ENCODE peak calls at places on chromosomes 11 and 22, in five cellular contexts. One of them, this sample, is unnamed.

GRCh38 chr11:114738954-114739353 is 60.6 kb downstream of the NXPE2 start:
- DNase-seq in H7: peak
- DNase-seq in glutamatergic neuron: peak
- DNase-seq in activated CD4-positive, alpha-beta T cell treated with anti-CD3 and anti-CD28 coated beads for 4 hours: no peak
- DNase-seq in activated T-cell treated with anti-CD3 and anti-CD28 coated beads for 4 hours: no peak
- DNase-seq in this sample: no peak

GRCh38 chr11:70522613-70523311 is 124.4 kb downstream of the CTTN start:
- DNase-seq in H7: peak
- DNase-seq in activated T-cell treated with anti-CD3 and anti-CD28 coated beads for 4 hours: no peak
- DNase-seq in activated CD4-positive, alpha-beta T cell treated with anti-CD3 and anti-CD28 coated beads for 4 hours: no peak
- DNase-seq in glutamatergic neuron: no peak
- DNase-seq in this sample: no peak

GRCh38 chr22:34966980-34967379 is 99.0 kb upstream of the ISX start:
- DNase-seq in glutamatergic neuron: no peak
- DNase-seq in H7: no peak
- DNase-seq in activated CD4-positive, alpha-beta T cell treated with anti-CD3 and anti-CD28 coated beads for 4 hours: no peak
- DNase-seq in activated T-cell treated with anti-CD3 and anti-CD28 coated beads for 4 hours: no peak
- DNase-seq in this sample: no peak

GRCh38 chr22:33832558-33833151 is 87.6 kb downstream of the LARGE1 start:
- DNase-seq in glutamatergic neuron: no peak
- DNase-seq in activated T-cell treated with anti-CD3 and anti-CD28 coated beads for 4 hours: no peak
- DNase-seq in activated CD4-positive, alpha-beta T cell treated with anti-CD3 and anti-CD28 coated beads for 4 hours: no peak
- DNase-seq in H7: no peak
- DNase-seq in this sample: no peak

GRCh38 chr22:45995405-45996101 is 18.6 kb upstream of the WNT7B start:
- DNase-seq in glutamatergic neuron: peak
- DNase-seq in H7: no peak
- DNase-seq in activated CD4-positive, alpha-beta T cell treated with anti-CD3 and anti-CD28 coated beads for 4 hours: no peak
- DNase-seq in activated T-cell treated with anti-CD3 and anti-CD28 coated beads for 4 hours: no peak
- DNase-seq in this sample: no peak

GRCh38 chr22:23264610-23265388 is 84.5 kb downstream of the BCR start:
- DNase-seq in activated CD4-positive, alpha-beta T cell treated with anti-CD3 and anti-CD28 coated beads for 4 hours: no peak
- DNase-seq in glutamatergic neuron: no peak
- DNase-seq in H7: no peak
- DNase-seq in activated T-cell treated with anti-CD3 and anti-CD28 coated beads for 4 hours: no peak
- DNase-seq in this sample: no peak

GRCh38 chr11:35293034-35293433 is 126.3 kb downstream of the SLC1A2 start:
- DNase-seq in activated CD4-positive, alpha-beta T cell treated with anti-CD3 and anti-CD28 coated beads for 4 hours: no peak
- DNase-seq in H7: no peak
- DNase-seq in activated T-cell treated with anti-CD3 and anti-CD28 coated beads for 4 hours: no peak
- DNase-seq in glutamatergic neuron: no peak
- DNase-seq in this sample: no peak

GRCh38 chr22:39240841-39241631 is 3.7 kb downstream of the PDGFB start:
- DNase-seq in H7: peak
- DNase-seq in activated T-cell treated with anti-CD3 and anti-CD28 coated beads for 4 hours: no peak
- DNase-seq in activated CD4-positive, alpha-beta T cell treated with anti-CD3 and anti-CD28 coated beads for 4 hours: peak
- DNase-seq in glutamatergic neuron: peak
- DNase-seq in this sample: peak

GRCh38 chr11:20119315-20119714 is 41.0 kb downstream of the DBX1 start:
- DNase-seq in H7: no peak
- DNase-seq in activated CD4-positive, alpha-beta T cell treated with anti-CD3 and anti-CD28 coated beads for 4 hours: no peak
- DNase-seq in glutamatergic neuron: no peak
- DNase-seq in activated T-cell treated with anti-CD3 and anti-CD28 coated beads for 4 hours: no peak
- DNase-seq in this sample: no peak

GRCh38 chr11:1880746-1881441 is 10.8 kb downstream of the PRR33 start:
- DNase-seq in glutamatergic neuron: no peak
- DNase-seq in activated CD4-positive, alpha-beta T cell treated with anti-CD3 and anti-CD28 coated beads for 4 hours: no peak
- DNase-seq in activated T-cell treated with anti-CD3 and anti-CD28 coated beads for 4 hours: no peak
- DNase-seq in H7: peak
- DNase-seq in this sample: no peak

GRCh38 chr11:20337526-20338154 is 25.9 kb upstream of the HTATIP2 start:
- DNase-seq in activated T-cell treated with anti-CD3 and anti-CD28 coated beads for 4 hours: no peak
- DNase-seq in H7: peak
- DNase-seq in activated CD4-positive, alpha-beta T cell treated with anti-CD3 and anti-CD28 coated beads for 4 hours: no peak
- DNase-seq in glutamatergic neuron: peak
- DNase-seq in this sample: no peak

GRCh38 chr11:67648140-67648795 is 2.3 kb downstream of the ACY3 start:
- DNase-seq in glutamatergic neuron: no peak
- DNase-seq in H7: peak
- DNase-seq in activated CD4-positive, alpha-beta T cell treated with anti-CD3 and anti-CD28 coated beads for 4 hours: peak
- DNase-seq in activated T-cell treated with anti-CD3 and anti-CD28 coated beads for 4 hours: no peak
- DNase-seq in this sample: peak

GRCh38 chr11:115678942-115679341 is 174.7 kb upstream of the CADM1 start:
- DNase-seq in H7: peak
- DNase-seq in activated T-cell treated with anti-CD3 and anti-CD28 coated beads for 4 hours: no peak
- DNase-seq in glutamatergic neuron: no peak
- DNase-seq in activated CD4-positive, alpha-beta T cell treated with anti-CD3 and anti-CD28 coated beads for 4 hours: no peak
- DNase-seq in this sample: no peak

GRCh38 chr22:23856721-23857605 is 712 bp upstream of the SLC2A11 start:
- DNase-seq in H7: peak
- DNase-seq in glutamatergic neuron: peak
- DNase-seq in activated CD4-positive, alpha-beta T cell treated with anti-CD3 and anti-CD28 coated beads for 4 hours: no peak
- DNase-seq in activated T-cell treated with anti-CD3 and anti-CD28 coated beads for 4 hours: no peak
- DNase-seq in this sample: no peak

GRCh38 chr22:50089231-50090140 is at the start of gene MOV10L1:
- DNase-seq in H7: peak
- DNase-seq in activated CD4-positive, alpha-beta T cell treated with anti-CD3 and anti-CD28 coated beads for 4 hours: no peak
- DNase-seq in activated T-cell treated with anti-CD3 and anti-CD28 coated beads for 4 hours: no peak
- DNase-seq in glutamatergic neuron: peak
- DNase-seq in this sample: no peak

GRCh38 chr11:102513869-102514268 is 16.7 kb downstream of the MMP7 start:
- DNase-seq in glutamatergic neuron: no peak
- DNase-seq in activated T-cell treated with anti-CD3 and anti-CD28 coated beads for 4 hours: no peak
- DNase-seq in H7: no peak
- DNase-seq in activated CD4-positive, alpha-beta T cell treated with anti-CD3 and anti-CD28 coated beads for 4 hours: no peak
- DNase-seq in this sample: no peak

GRCh38 chr11:132234878-132235277 is 864.5 kb downstream of the NTM start:
- DNase-seq in activated CD4-positive, alpha-beta T cell treated with anti-CD3 and anti-CD28 coated beads for 4 hours: no peak
- DNase-seq in H7: no peak
- DNase-seq in activated T-cell treated with anti-CD3 and anti-CD28 coated beads for 4 hours: no peak
- DNase-seq in glutamatergic neuron: no peak
- DNase-seq in this sample: no peak

GRCh38 chr11:128289048-128289447 is 298.3 kb downstream of the ETS1 start:
- DNase-seq in glutamatergic neuron: no peak
- DNase-seq in activated CD4-positive, alpha-beta T cell treated with anti-CD3 and anti-CD28 coated beads for 4 hours: no peak
- DNase-seq in H7: no peak
- DNase-seq in activated T-cell treated with anti-CD3 and anti-CD28 coated beads for 4 hours: no peak
- DNase-seq in this sample: peak

GRCh38 chr11:61266602-61267001 is 25.6 kb downstream of the PGA5 start:
- DNase-seq in H7: no peak
- DNase-seq in activated CD4-positive, alpha-beta T cell treated with anti-CD3 and anti-CD28 coated beads for 4 hours: no peak
- DNase-seq in glutamatergic neuron: no peak
- DNase-seq in activated T-cell treated with anti-CD3 and anti-CD28 coated beads for 4 hours: no peak
- DNase-seq in this sample: no peak

GRCh38 chr11:125170001-125170405 is 5.5 kb downstream of the PKNOX2 start:
- DNase-seq in activated CD4-positive, alpha-beta T cell treated with anti-CD3 and anti-CD28 coated beads for 4 hours: no peak
- DNase-seq in glutamatergic neuron: no peak
- DNase-seq in H7: peak
- DNase-seq in activated T-cell treated with anti-CD3 and anti-CD28 coated beads for 4 hours: no peak
- DNase-seq in this sample: no peak

GRCh38 chr11:63619967-63620366 is 5.7 kb upstream of the PLAAT3 start:
- DNase-seq in activated CD4-positive, alpha-beta T cell treated with anti-CD3 and anti-CD28 coated beads for 4 hours: no peak
- DNase-seq in H7: no peak
- DNase-seq in glutamatergic neuron: no peak
- DNase-seq in activated T-cell treated with anti-CD3 and anti-CD28 coated beads for 4 hours: no peak
- DNase-seq in this sample: no peak

GRCh38 chr22:46156031-46156430 is 5.7 kb downstream of the PPARA start:
- DNase-seq in H7: no peak
- DNase-seq in activated CD4-positive, alpha-beta T cell treated with anti-CD3 and anti-CD28 coated beads for 4 hours: no peak
- DNase-seq in glutamatergic neuron: no peak
- DNase-seq in activated T-cell treated with anti-CD3 and anti-CD28 coated beads for 4 hours: no peak
- DNase-seq in this sample: no peak

GRCh38 chr11:121881806-121882205 is 234.2 kb downstream of the BLID start:
- DNase-seq in activated CD4-positive, alpha-beta T cell treated with anti-CD3 and anti-CD28 coated beads for 4 hours: no peak
- DNase-seq in activated T-cell treated with anti-CD3 and anti-CD28 coated beads for 4 hours: no peak
- DNase-seq in H7: no peak
- DNase-seq in glutamatergic neuron: no peak
- DNase-seq in this sample: no peak

GRCh38 chr11:36211735-36212430 is 77.3 kb downstream of the COMMD9 start:
- DNase-seq in glutamatergic neuron: no peak
- DNase-seq in H7: peak
- DNase-seq in activated T-cell treated with anti-CD3 and anti-CD28 coated beads for 4 hours: no peak
- DNase-seq in activated CD4-positive, alpha-beta T cell treated with anti-CD3 and anti-CD28 coated beads for 4 hours: no peak
- DNase-seq in this sample: no peak